ENCODE peak calls at places on chromosomes 13 and 19, in four cellular contexts. N is left ventricle myocardium inferior, C is thoracic aorta, Q is stomach. L is an unnamed sample.

GRCh38 chr13:86585826-86586225 is 786.6 kb upstream of the SLITRK6 start:
- DNase-seq in C (no peak), Q (no peak), N (peak; percentile 16), L (no peak)

GRCh38 chr19:38387550-38388309 is at the start of gene GGN:
- DNase-seq in C (peak; percentile 85), Q (peak; percentile 86), N (peak; percentile 74), L (peak; percentile 95)

GRCh38 chr19:7705387-7706187 is 3.7 kb upstream of the FCER2 start:
- DNase-seq in C (no peak), N (peak; percentile 30), Q (peak; percentile 44), L (no peak)

GRCh38 chr13:110676511-110677204 is 29.3 kb downstream of the CARS2 start:
- DNase-seq in Q (no peak), N (no peak), C (no peak), L (peak; percentile 56)

GRCh38 chr19:2507109-2507508 is 31.2 kb downstream of the GADD45B start:
- DNase-seq in C (no peak), N (no peak), Q (peak; percentile 65), L (no peak)

GRCh38 chr13:113491418-113491883 is 940 bp upstream of the DCUN1D2 start:
- DNase-seq in N (peak; percentile 45), C (no peak), Q (peak; percentile 37), L (no peak)

GRCh38 chr13:68550330-68550729 is 1320.2 kb upstream of the PCDH9 start:
- DNase-seq in Q (no peak), N (no peak), C (no peak), L (no peak)

GRCh38 chr19:7673995-7674667 is 2.8 kb upstream of the MCEMP1 start:
- DNase-seq in C (no peak), Q (peak; percentile 70), N (peak; percentile 70), L (peak; percentile 72)

GRCh38 chr19:40663712-40664692 is 26.4 kb downstream of the NUMBL start:
- DNase-seq in C (no peak), N (peak; percentile 17), Q (no peak), L (no peak)

GRCh38 chr13:100828226-100828625 is 153.6 kb upstream of the TMTC4 start:
- DNase-seq in C (no peak), Q (no peak), N (no peak), L (no peak)

GRCh38 chr19:8631425-8631819 is 989 bp downstream of the NFILZ start:
- DNase-seq in C (peak; percentile 35), N (no peak), Q (no peak), L (peak; percentile 77)

GRCh38 chr19:56566904-56567273 is 379 bp upstream of the ZNF470 start:
- DNase-seq in C (peak; percentile 4), Q (peak; percentile 46), N (peak; percentile 67), L (peak; percentile 68)

GRCh38 chr13:44576396-44577235 is 486 bp upstream of the TSC22D1 start:
- DNase-seq in Q (peak; percentile 34), C (peak; percentile 24), N (peak; percentile 25), L (no peak)

GRCh38 chr13:68099616-68100015 is 869.5 kb upstream of the PCDH9 start:
- DNase-seq in C (no peak), N (no peak), Q (no peak), L (no peak)

GRCh38 chr13:20492641-20493040 is 33.0 kb downstream of the CRYL1 start:
- DNase-seq in C (no peak), N (no peak), Q (no peak), L (no peak)

GRCh38 chr19:29404951-29405727 is 120.7 kb upstream of the VSTM2B start:
- DNase-seq in N (no peak), Q (no peak), C (no peak), L (no peak)

GRCh38 chr19:3285647-3286176 is 61.3 kb downstream of the CELF5 start:
- DNase-seq in N (no peak), C (no peak), Q (no peak), L (no peak)

GRCh38 chr19:12938536-12939291 is at the start of gene CALR:
- DNase-seq in Q (no peak), C (no peak), N (no peak), L (no peak)
- H3K4me1 ChIP-seq in Q (peaks cover 30% of the 10 kb centered on the region), C (peaks cover 29% of the 10 kb centered on the region), N (peaks cover 67% of the 10 kb centered on the region), L (peaks cover 15% of the 10 kb centered on the region)

DNA sequence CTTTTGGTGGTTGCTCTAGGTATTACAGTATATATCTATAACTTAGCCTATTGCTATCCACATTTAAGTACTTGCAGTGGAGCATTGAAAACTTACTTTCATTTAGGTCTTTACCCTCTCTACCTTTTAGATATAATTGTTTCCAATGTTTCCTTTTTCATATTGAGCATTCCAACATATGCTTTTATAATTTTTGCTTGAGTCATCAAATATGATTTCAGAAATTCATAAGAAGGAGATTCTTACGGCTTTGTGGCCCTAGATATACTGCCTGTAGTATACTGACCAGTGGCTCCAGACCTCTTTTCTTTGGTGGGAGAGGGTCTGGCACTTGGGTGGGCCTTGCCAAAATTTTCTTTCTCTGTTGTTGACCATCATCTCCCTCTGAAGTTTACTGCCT is 32.8 kb upstream of the ZNF850 start:
- DNase-seq in Q (no peak), N (no peak), C (no peak), L (no peak)
- H3K9me3 ChIP-seq in Q (peaks cover 98% of the 10 kb centered on the region), N (peaks cover 100% of the 10 kb centered on the region), C (peaks cover 72% of the 10 kb centered on the region), L (peaks cover 98% of the 10 kb centered on the region)

GRCh38 chr19:49110567-49110966 is 3.6 kb upstream of the LIN7B start:
- DNase-seq in Q (no peak), N (no peak), C (no peak), L (no peak)

GRCh38 chr19:49116544-49116943 is 2.4 kb downstream of the LIN7B start:
- DNase-seq in C (no peak), N (peak; percentile 57), Q (peak; percentile 40), L (no peak)

GRCh38 chr19:49114630-49115363 is 627 bp downstream of the LIN7B start:
- DNase-seq in C (no peak), N (peak; percentile 70), Q (peak; percentile 65), L (peak; percentile 84)

GRCh38 chr19:49111218-49111998 is 2.8 kb upstream of the LIN7B start:
- DNase-seq in C (no peak), N (no peak), Q (no peak), L (no peak)

DNA sequence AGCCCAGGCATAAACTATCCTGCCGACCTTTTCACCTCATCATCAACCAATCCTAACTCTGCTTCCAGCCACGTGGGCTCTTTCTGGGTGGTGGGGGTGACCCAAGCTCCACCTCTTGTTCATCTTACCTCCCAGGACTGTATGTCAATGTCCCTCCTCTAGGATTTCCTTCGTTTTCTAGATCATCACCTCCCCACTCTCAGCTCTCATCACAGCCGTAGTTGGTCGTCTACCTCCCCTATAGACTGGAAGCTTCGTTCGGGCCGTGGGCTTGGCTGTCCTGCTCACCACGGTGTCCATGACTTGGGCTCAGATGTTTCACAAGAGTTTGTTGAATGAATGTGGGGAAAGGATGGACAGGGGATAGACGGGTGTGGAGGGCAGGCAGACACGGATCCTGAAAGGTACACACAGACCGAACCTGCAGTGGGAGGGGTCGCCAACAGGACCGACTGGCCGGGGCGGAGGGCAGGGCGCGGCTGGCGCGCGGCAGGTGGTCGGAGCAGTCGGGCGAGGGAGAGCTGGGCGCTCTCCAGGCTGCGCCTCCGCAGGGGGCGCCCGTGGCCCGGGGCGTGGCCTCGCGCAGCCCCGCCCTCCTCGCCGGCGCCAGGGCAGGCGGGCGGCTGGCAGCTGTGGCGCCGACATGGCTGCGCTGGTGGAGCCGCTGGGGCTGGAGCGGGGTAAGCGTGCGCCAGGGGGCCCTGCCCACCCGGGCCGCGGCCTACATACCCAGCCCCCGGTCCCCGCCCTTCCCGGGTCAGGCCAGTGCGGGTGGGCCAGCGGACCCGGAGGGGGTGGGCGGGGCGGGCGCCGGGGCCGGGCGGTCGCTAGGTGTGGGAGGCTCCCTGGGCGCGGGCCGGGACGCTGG is at the start of gene LIN7B:
- DNase-seq in N (peak; percentile 71), C (no peak), Q (peak; percentile 77), L (peak; percentile 81)
- TF ChIP-seq CTCF in N (peak; percentile 74), C (peak; percentile 41), Q (no peak), L (peak; percentile 77)

GRCh38 chr19:41880329-41880708 is 2.7 kb upstream of the ARHGEF1 start:
- DNase-seq in C (no peak), Q (no peak), N (no peak), L (no peak)
- H3K4me1 ChIP-seq in C (peaks cover 12% of the 10 kb centered on the region), Q (peaks cover 8% of the 10 kb centered on the region), N (peaks cover 30% of the 10 kb centered on the region), L (peaks cover 9% of the 10 kb centered on the region)

DNA sequence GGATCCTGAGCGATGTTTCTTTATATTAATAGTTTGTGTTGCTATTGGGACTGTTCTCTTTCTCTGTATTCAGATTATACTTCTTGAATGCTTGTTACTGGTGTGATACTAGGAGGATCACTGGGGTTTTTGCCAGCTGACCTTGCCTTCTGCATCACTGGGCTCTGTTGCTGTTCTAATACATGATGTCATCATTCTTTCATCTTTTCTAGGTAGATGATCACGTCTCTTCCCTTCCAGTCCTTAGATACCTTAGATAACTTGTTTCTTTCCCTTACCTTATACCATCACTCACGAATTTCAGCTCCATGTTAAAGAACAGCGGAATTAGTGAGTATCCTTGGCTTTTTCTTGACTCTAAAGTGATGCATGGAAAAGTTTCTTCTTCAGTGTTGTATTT is at the start of gene OR10H3:
- DNase-seq in Q (no peak), N (no peak), C (no peak), L (no peak)
- H3K9me3 ChIP-seq in Q (peaks cover 20% of the 10 kb centered on the region), N (peaks cover 20% of the 10 kb centered on the region), C (peaks cover 16% of the 10 kb centered on the region), L (peaks cover 12% of the 10 kb centered on the region)

GRCh38 chr19:4495471-4495870 is 22.8 kb downstream of the PLIN4 start:
- DNase-seq in C (no peak), Q (peak; percentile 42), N (no peak), L (no peak)
- TF ChIP-seq CTCF in C (no peak), Q (peak; percentile 23), N (no peak), L (no peak)